ENCODE peak calls at places on chromosomes 13 and 19, in six cellular contexts. R is GM12878, J is HL-60, E is K562, U is H1, L is HepG2. X is an unnamed sample.
A peak's percentile ranks its signal among the peaks of the same experiment; 100 is the strongest.

GRCh38 chr19:10104665-10105221 is 1.4 kb upstream of the PPAN start:
- DNase-seq in E (peak; percentile 66), J (peak; percentile 67), R (peak; percentile 100), L (no peak), U (no peak), X (no peak)

GRCh38 chr13:100235311-100235901 is 146.5 kb downstream of the PCCA start:
- DNase-seq in L (peak; percentile 60), J (peak; percentile 42), E (peak; percentile 25), U (no peak), R (no peak), X (peak; percentile 51)

GRCh38 chr19:1765904-1766799 is 12.8 kb downstream of the ONECUT3 start:
- DNase-seq in E (no peak), J (no peak), L (no peak), R (no peak), U (no peak), X (no peak)

GRCh38 chr19:12987190-12987589 is 8.1 kb upstream of the NFIX start:
- DNase-seq in J (no peak), E (no peak), U (no peak), L (no peak), R (no peak), X (no peak)

GRCh38 chr19:5287066-5287465 is 53.5 kb downstream of the PTPRS start:
- DNase-seq in L (no peak), J (no peak), U (no peak), E (no peak), R (peak; percentile 37), X (no peak)

GRCh38 chr19:33373701-33374405 is at the start of gene CEBPG:
- DNase-seq in J (peak; percentile 51), U (no peak), E (peak; percentile 79), L (no peak), R (no peak), X (peak; percentile 88)

GRCh38 chr13:74761794-74762193 is 627.6 kb upstream of the KLF12 start:
- DNase-seq in L (no peak), E (no peak), J (no peak), R (no peak), U (no peak), X (no peak)

GRCh38 chr13:30111810-30112209 is 195.5 kb downstream of the KATNAL1 start:
- DNase-seq in L (peak; percentile 20), J (peak; percentile 40), R (no peak), E (no peak), U (no peak), X (no peak)

GRCh38 chr13:87671824-87672603 is 843 bp downstream of the SLITRK5 start:
- DNase-seq in U (no peak), L (no peak), R (no peak), E (no peak), J (no peak), X (peak; percentile 59)

GRCh38 chr19:49212302-49212701 is 54.7 kb downstream of the TRPM4 start:
- DNase-seq in U (no peak), E (peak; percentile 32), L (no peak), J (no peak), R (no peak), X (no peak)

GRCh38 chr13:37484056-37484455 is 114.5 kb downstream of the POSTN start:
- DNase-seq in U (no peak), E (no peak), R (no peak), J (no peak), L (no peak), X (no peak)

GRCh38 chr13:35927554-35927953 is 203.6 kb downstream of the DCLK1 start:
- DNase-seq in J (no peak), U (no peak), E (no peak), R (no peak), L (no peak), X (no peak)

GRCh38 chr13:74132768-74133656 is 1.2 kb downstream of the KLF12 start:
- DNase-seq in J (no peak), U (no peak), E (no peak), L (no peak), R (no peak), X (peak; percentile 48)

GRCh38 chr13:29547135-29547534 is 48.4 kb downstream of the SLC7A1 start:
- DNase-seq in J (no peak), L (no peak), U (no peak), E (no peak), R (no peak), X (no peak)

GRCh38 chr19:10152100-10152499 is 32.4 kb upstream of the EIF3G start:
- DNase-seq in J (no peak), E (no peak), U (no peak), L (no peak), R (no peak), X (no peak)

GRCh38 chr13:90979059-90979458 is 368.4 kb upstream of the MIR17HG start:
- DNase-seq in L (no peak), J (no peak), R (no peak), E (no peak), U (no peak), X (no peak)

GRCh38 chr13:90968510-90968909 is 379.0 kb upstream of the MIR17HG start:
- DNase-seq in E (no peak), R (no peak), L (peak; percentile 2), U (peak; percentile 23), J (no peak), X (peak; percentile 38)

GRCh38 chr13:90974249-90974954 is 373.1 kb upstream of the MIR17HG start:
- DNase-seq in R (no peak), J (no peak), U (no peak), L (no peak), E (no peak), X (no peak)
- TF ChIP-seq GABPA in R (no peak), J (no peak), U (no peak), L (no peak), E (no peak), X (no peak)

GRCh38 chr19:18204394-18205179 is 745 bp upstream of the RAB3A start:
- DNase-seq in J (no peak), R (no peak), E (peak; percentile 79), U (no peak), L (no peak), X (peak; percentile 84)

GRCh38 chr19:18206018-18206417 is 2.2 kb upstream of the RAB3A start:
- DNase-seq in J (no peak), E (no peak), U (no peak), L (no peak), R (no peak), X (no peak)

GRCh38 chr19:18203408-18203862 is 407 bp downstream of the RAB3A start:
- DNase-seq in R (no peak), U (no peak), E (no peak), J (peak; percentile 45), L (no peak), X (peak; percentile 69)

GRCh38 chr19:18203863-18204393 is at the start of gene RAB3A:
- DNase-seq in R (peak; percentile 99), E (peak; percentile 98), L (peak; percentile 99), J (peak; percentile 99), U (peak; percentile 100), X (peak; percentile 96)

GRCh38 chr19:18205180-18205915 is 1.5 kb upstream of the RAB3A start:
- DNase-seq in E (peak; percentile 75), J (peak; percentile 45), L (no peak), U (no peak), R (no peak), X (peak; percentile 77)
- TF ChIP-seq GABPA in E (no peak), J (no peak), L (no peak), U (no peak), R (no peak), X (no peak)

DNA sequence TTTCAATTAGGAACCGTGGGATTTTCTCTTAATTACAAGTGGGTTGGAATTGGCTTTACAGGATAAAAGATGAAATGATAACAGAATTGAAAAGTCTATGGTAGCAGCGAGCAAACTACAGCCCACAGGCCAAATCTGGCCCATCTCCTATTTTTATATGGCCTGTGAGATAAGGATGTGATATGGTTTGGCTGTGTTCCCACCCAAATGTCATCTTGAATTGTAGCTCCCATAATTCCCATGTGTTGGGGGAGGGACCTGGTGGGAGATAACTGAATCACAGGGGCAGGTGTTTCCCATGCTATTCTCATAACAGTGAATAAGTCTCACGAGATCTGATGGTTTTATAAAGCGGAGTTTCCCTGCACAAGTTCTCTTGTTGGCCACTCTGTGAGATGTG is 19.0 kb downstream of the CRYL1 start:
- DNase-seq in L (no peak), U (no peak), J (no peak), E (no peak), R (no peak), X (no peak)
- TF ChIP-seq GABPA in L (no peak), U (no peak), J (no peak), E (no peak), R (no peak), X (no peak)

GRCh38 chr13:97107815-97108534 is 113.7 kb upstream of the OXGR1 start:
- DNase-seq in J (no peak), U (no peak), L (no peak), E (no peak), R (no peak), X (peak; percentile 42)

GRCh38 chr13:97109841-97110492 is 112.2 kb upstream of the MBNL2 start:
- DNase-seq in L (peak; percentile 68), J (peak; percentile 91), U (peak; percentile 36), E (peak; percentile 83), R (no peak), X (peak; percentile 91)

GRCh38 chr13:97106323-97106722 is 112.0 kb upstream of the OXGR1 start:
- DNase-seq in E (no peak), R (no peak), L (no peak), J (no peak), U (no peak), X (no peak)

GRCh38 chr13:97109256-97109655 is 112.9 kb upstream of the MBNL2 start:
- DNase-seq in L (no peak), R (no peak), E (no peak), J (no peak), U (no peak), X (no peak)

GRCh38 chr13:97108535-97108910 is 113.6 kb upstream of the MBNL2 start:
- DNase-seq in U (no peak), E (no peak), R (no peak), L (no peak), J (no peak), X (no peak)
- TF ChIP-seq GABPA in U (no peak), E (no peak), R (no peak), L (no peak), J (no peak), X (no peak)

DNA sequence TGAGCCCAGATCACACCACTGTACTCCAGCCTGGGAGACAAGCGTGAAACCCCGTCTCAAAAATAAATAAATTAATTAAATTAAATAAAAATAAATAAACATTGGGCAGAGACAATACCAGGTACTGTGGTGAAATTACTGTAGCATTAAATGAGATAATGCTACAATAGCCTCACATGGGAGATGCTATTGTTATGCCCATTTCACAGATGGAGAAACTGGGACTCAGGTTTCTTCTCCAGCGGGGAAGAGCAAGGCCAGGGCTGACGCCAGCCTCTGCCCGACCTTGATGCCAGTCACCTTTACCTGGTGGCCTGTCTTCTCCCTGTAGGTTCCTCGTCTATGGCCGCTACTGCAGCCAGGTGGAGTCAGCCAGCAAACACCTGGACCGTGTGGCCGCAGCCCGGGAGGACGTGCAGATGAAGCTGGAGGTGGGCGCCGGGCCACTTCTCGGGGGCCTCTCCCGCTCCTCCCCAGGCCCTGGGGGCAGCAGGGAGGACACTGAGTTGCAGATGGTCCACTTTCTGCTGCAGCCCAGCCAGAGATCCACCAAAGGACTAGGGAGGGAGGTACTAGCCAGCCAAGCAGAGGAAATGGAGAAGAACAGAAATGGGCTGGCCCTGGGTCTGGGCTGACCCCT is 53.9 kb downstream of the VAV1 start:
- DNase-seq in E (no peak), R (no peak), U (no peak), L (no peak), J (no peak), X (no peak)
- TF ChIP-seq GABPA in E (no peak), R (no peak), U (no peak), L (no peak), J (no peak), X (no peak)

GRCh38 chr19:41302624-41303351 is 7.2 kb upstream of the CCDC97 start:
- DNase-seq in J (peak; percentile 45), E (no peak), L (no peak), R (peak; percentile 47), U (no peak), X (no peak)
- TF ChIP-seq GABPA in J (no peak), E (no peak), L (no peak), R (no peak), U (no peak), X (no peak)

X was measured in SK-N-SH.